ENCODE peak calls at places on chromosomes 7 and 10, in nine cellular contexts. T is heart left ventricle, V is psoas muscle, M is fibroblast of lung, W is Peyer's patch, J is mucosa of descending colon, X is IMR-90, U is GM06990, K is astrocyte. O is an unnamed sample. For H3K36me3, the result is how much of the 10 kb centered on the place peaks cover.

GRCh38 chr10:126400641-126401040 is 12.4 kb upstream of the ADAM12 start:
- DNase-seq in J (no peak), M (no peak), K (no peak), T (no peak), X (no peak), V (no peak), U (no peak), W (no peak), O (no peak)

GRCh38 chr10:114157912-114158311 is 16.1 kb downstream of the CCDC186 start:
- DNase-seq in V (no peak), X (no peak), U (no peak), K (no peak), W (no peak), J (no peak), M (no peak), T (no peak), O (no peak)

GRCh38 chr10:24824536-24824935 is 100.8 kb upstream of the ARHGAP21 start:
- DNase-seq in J (no peak), W (no peak), U (no peak), K (no peak), V (no peak), T (no peak), X (no peak), M (no peak), O (no peak)

GRCh38 chr10:48447356-48448215 is 141.1 kb downstream of the MAPK8 start:
- DNase-seq in T (no peak), M (no peak), W (no peak), X (no peak), U (no peak), J (no peak), V (no peak), K (no peak), O (no peak)

GRCh38 chr10:1148855-1149620 is 92.9 kb downstream of the WDR37 start:
- DNase-seq in K (no peak), M (no peak), V (no peak), T (no peak), X (no peak), J (no peak), U (no peak), W (no peak), O (no peak)

GRCh38 chr10:44234471-44234850 is 150.4 kb downstream of the CXCL12 start:
- DNase-seq in X (no peak), J (no peak), T (peak), V (no peak), K (peak), M (peak), U (no peak), W (no peak), O (no peak)

GRCh38 chr7:105913947-105914346 is 37.5 kb upstream of the ATXN7L1 start:
- DNase-seq in M (no peak), W (no peak), K (no peak), X (no peak), T (no peak), U (no peak), V (no peak), J (no peak), O (no peak)

GRCh38 chr7:66310620-66311019 is 105.5 kb downstream of the TPST1 start:
- DNase-seq in T (no peak), K (no peak), M (no peak), V (no peak), X (no peak), W (no peak), U (no peak), J (no peak), O (no peak)

GRCh38 chr7:50657912-50658311 is 92.7 kb upstream of the DDC start:
- DNase-seq in V (no peak), W (no peak), X (no peak), T (no peak), K (no peak), U (no peak), J (no peak), M (no peak), O (no peak)

GRCh38 chr10:34677591-34677990 is 137.5 kb downstream of the PARD3 start:
- DNase-seq in U (no peak), K (no peak), T (no peak), X (no peak), J (no peak), M (no peak), V (no peak), W (no peak), O (no peak)

GRCh38 chr7:47188653-47189315 is 393.1 kb downstream of the TNS3 start:
- DNase-seq in M (no peak), X (no peak), V (no peak), J (no peak), W (no peak), T (no peak), K (no peak), U (no peak), O (no peak)

GRCh38 chr7:111911166-111911961 is 294.8 kb downstream of the DOCK4 start:
- DNase-seq in J (no peak), X (no peak), W (no peak), U (no peak), K (no peak), V (no peak), T (no peak), M (no peak), O (no peak)

GRCh38 chr10:5975641-5976473 is 1.5 kb downstream of the IL15RA start:
- DNase-seq in U (peak), X (peak), M (peak), T (no peak), K (peak), W (peak), J (no peak), V (no peak), O (no peak)

GRCh38 chr7:45940939-45941338 is 19.9 kb upstream of the IGFBP3 start:
- DNase-seq in V (no peak), U (no peak), K (no peak), J (no peak), T (no peak), X (no peak), M (no peak), W (no peak), O (no peak)

GRCh38 chr7:49797987-49798660 is 24.7 kb downstream of the VWC2 start:
- DNase-seq in X (no peak), J (no peak), T (no peak), M (no peak), V (no peak), W (no peak), K (no peak), U (no peak), O (no peak)

GRCh38 chr7:32957326-32958045 is at the start of gene FKBP9:
- DNase-seq in J (peak), K (peak), U (peak), W (peak), M (peak), T (peak), X (peak), V (peak), O (no peak)

GRCh38 chr10:20922461-20922860 is 25.4 kb upstream of the NEBL start:
- DNase-seq in U (no peak), V (no peak), K (no peak), W (no peak), T (no peak), J (no peak), X (no peak), M (no peak), O (no peak)

GRCh38 chr7:143279186-143280098 is 5.3 kb upstream of the TMEM139 start:
- DNase-seq in W (no peak), X (peak), K (peak), M (peak), U (no peak), V (no peak), T (no peak), J (no peak), O (peak)

GRCh38 chr7:150665075-150665794 is 20.3 kb upstream of the GIMAP2 start:
- DNase-seq in X (no peak), V (no peak), U (no peak), T (no peak), W (no peak), J (no peak), K (no peak), M (no peak), O (no peak)

GRCh38 chr10:78292250-78292986 is 258.8 kb downstream of the RPS24 start:
- DNase-seq in X (no peak), M (no peak), J (no peak), T (no peak), W (no peak), K (no peak), V (no peak), U (no peak), O (no peak)

GRCh38 chr7:69790915-69791473 is 192.7 kb downstream of the AUTS2 start:
- DNase-seq in V (no peak), M (no peak), T (no peak), X (no peak), U (no peak), J (no peak), K (no peak), W (no peak), O (no peak)

GRCh38 chr7:116249969-116250553 is 39.7 kb downstream of the TES start:
- DNase-seq in T (no peak), U (no peak), V (no peak), M (peak), K (peak), W (no peak), X (peak), J (no peak), O (no peak)

GRCh38 chr10:63480237-63480636 is 14.5 kb upstream of the JMJD1C start:
- DNase-seq in V (no peak), K (no peak), J (no peak), W (no peak), U (no peak), T (no peak), M (no peak), X (no peak), O (no peak)

GRCh38 chr10:71217266-71218045 is 5.1 kb downstream of the UNC5B start:
- DNase-seq in U (no peak), K (no peak), V (no peak), T (no peak), M (no peak), X (no peak), J (no peak), W (no peak), O (no peak)
- TF ChIP-seq CTCF in U (no peak), K (no peak), V (no peak), T (no peak), M (no peak), X (no peak), J (no peak), W (no peak), O (no peak)

DNA sequence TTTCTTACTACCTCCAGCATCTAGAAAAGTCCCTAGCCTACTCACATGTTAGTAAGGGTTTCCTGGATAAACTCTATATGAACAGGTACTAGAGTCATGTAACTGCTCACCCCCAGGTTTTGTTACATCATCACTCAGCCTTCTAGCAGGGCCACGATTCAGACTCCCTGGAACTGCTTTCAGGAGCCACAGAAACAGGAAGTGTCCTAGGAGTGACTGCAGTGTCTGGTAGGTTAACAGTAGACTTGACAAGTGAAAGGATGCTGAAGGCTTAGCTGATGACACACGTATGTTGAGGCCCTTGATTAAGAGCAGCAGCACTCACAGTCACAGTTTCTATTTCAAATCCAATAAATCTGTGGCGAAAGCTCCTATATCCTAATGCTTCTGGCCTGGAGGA is 101.2 kb downstream of the DNMBP start:
- DNase-seq in X (peak), T (no peak), V (no peak), W (no peak), U (no peak), J (no peak), M (no peak), K (peak), O (no peak)
- H3K36me3 ChIP-seq in X (under half), T (half or more), V (under half), W (under half), U (under half), J (under half), M (under half), K (under half), O (under half)

GRCh38 chr7:139106959-139107358 is 2.6 kb downstream of the ZC3HAV1 start:
- DNase-seq in M (no peak), U (no peak), X (no peak), W (no peak), K (no peak), J (no peak), T (no peak), V (no peak), O (no peak)

GRCh38 chr7:139109188-139109982 is at the start of gene ZC3HAV1:
- DNase-seq in W (peak), J (peak), T (peak), X (peak), V (peak), M (peak), K (peak), U (peak), O (peak)

GRCh38 chr7:139109983-139110411 is 477 bp upstream of the ZC3HAV1 start:
- DNase-seq in X (no peak), M (no peak), J (no peak), K (no peak), T (no peak), V (no peak), U (no peak), W (no peak), O (no peak)

GRCh38 chr7:139111147-139111546 is 1.6 kb upstream of the ZC3HAV1 start:
- DNase-seq in V (no peak), M (no peak), U (no peak), W (no peak), J (no peak), X (no peak), T (no peak), K (no peak), O (no peak)

DNA sequence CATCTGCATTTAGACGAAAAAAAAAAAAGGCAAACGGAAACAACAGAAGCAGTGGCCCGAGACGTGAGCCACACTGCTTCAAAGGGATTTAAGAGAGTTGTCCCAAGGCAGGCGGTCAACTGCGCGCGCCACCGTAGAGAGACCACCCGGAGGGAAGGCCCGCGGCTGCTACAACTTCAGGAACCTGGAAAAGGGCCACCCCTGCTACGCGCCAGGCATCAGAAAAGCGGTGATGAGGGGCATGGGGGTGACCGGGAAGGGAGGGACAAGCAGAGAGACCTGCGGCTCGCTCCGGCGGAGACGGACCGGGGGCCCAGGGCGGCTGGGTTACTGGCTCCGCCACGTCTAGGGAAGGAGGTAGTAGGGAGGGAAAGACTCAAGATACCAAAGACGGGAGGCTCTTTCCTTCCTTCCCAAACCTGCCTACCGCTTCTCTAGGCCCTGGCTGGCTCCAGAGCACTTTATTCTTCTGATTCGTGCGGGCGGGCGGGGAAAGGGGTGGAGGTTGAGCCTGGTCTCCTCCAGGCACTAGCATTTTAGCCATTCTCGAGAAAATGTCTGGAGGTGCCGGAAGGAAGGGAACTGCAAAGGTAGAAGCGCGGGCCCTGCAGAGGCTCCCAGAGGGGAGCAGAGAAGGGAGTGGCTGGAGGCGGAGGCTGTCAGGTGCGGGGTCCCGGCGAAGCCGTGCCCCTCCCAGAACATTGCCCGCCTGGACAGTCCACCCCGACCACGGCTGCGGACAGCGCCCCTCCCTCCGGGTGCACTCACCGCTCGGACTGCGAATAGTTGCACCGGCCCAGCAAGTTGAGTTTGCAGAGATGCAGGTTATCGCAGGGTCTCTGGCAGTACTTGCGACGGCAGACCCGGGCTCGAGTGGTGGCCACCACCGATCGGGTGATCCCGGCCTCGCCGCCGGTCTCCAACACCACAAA is 998 bp downstream of the ZC3HAV1 start:
- DNase-seq in W (peak), K (peak), X (peak), U (peak), V (no peak), M (peak), J (peak), T (peak), O (no peak)
- TF ChIP-seq CTCF in W (no peak), K (no peak), X (no peak), U (no peak), V (no peak), M (no peak), J (no peak), T (no peak), O (no peak)

DNA sequence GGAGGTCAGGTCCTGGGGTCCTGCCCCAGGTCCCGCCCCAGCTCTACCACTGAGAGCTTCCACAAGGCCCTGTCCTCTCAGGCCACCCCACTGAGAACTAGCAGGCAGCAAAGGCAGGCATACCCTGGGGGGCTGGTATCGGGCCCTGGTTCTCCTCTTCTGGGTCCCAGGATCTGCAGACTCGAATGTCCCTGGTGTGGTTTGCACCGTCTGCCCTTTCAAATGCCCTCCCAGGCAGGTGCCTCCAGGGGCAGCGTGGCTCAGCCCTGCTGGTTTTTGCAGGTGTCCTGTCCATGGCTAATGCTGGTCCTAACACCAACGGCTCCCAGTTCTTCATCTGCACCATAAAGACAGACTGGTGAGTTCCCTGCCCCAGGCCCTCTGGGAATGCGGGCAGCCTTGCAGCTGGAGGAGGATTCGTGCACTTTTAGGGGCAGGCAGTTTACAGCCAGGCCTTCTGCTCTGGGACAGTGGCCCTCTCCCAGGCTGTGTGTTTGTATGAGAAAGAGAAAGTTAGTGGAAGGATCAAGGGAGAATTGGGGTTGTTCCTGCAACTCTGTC is 4.8 kb downstream of the PPIF start:
- DNase-seq in J (no peak), X (no peak), W (no peak), M (no peak), K (no peak), T (peak), U (no peak), V (no peak), O (no peak)
- H3K36me3 ChIP-seq in J (under half), X (half or more), W (under half), M (under half), K (under half), T (half or more), U (under half), V (half or more), O (under half)

GRCh38 chr10:74889662-74889998 is 63.2 kb downstream of the KAT6B start:
- DNase-seq in J (no peak), M (no peak), T (no peak), W (no peak), U (no peak), V (no peak), X (no peak), K (no peak), O (no peak)

GRCh38 chr10:74888947-74889661 is 62.7 kb downstream of the KAT6B start:
- DNase-seq in J (no peak), U (no peak), X (no peak), V (no peak), K (no peak), M (no peak), T (no peak), W (no peak), O (no peak)

GRCh38 chr10:74892874-74893273 is 66.5 kb downstream of the KAT6B start:
- DNase-seq in M (no peak), W (no peak), K (no peak), U (no peak), V (no peak), J (no peak), X (no peak), T (no peak), O (no peak)

GRCh38 chr10:74891048-74891447 is 64.6 kb downstream of the KAT6B start:
- DNase-seq in W (no peak), K (no peak), X (no peak), U (no peak), J (no peak), M (no peak), T (peak), V (no peak), O (no peak)

GRCh38 chr10:74890460-74890859 is 64.1 kb downstream of the KAT6B start:
- DNase-seq in V (no peak), M (no peak), K (no peak), T (no peak), U (no peak), X (no peak), J (no peak), W (no peak), O (no peak)
- TF ChIP-seq CTCF in V (no peak), M (no peak), K (no peak), T (no peak), U (no peak), X (no peak), J (no peak), W (no peak), O (no peak)

GRCh38 chr10:61963669-61964058 is 62.2 kb downstream of the ARID5B start:
- DNase-seq in T (no peak), V (no peak), K (no peak), U (no peak), X (no peak), M (no peak), J (no peak), W (no peak), O (no peak)
- H3K36me3 ChIP-seq in T (under half), V (under half), K (under half), U (under half), X (under half), M (under half), J (under half), W (under half), O (under half)

GRCh38 chr7:145884716-145885514 is 231.7 kb upstream of the CNTNAP2 start:
- DNase-seq in T (no peak), U (no peak), J (no peak), V (no peak), X (no peak), M (no peak), W (no peak), K (no peak), O (no peak)
- TF ChIP-seq CTCF in T (no peak), U (no peak), J (no peak), V (no peak), X (no peak), M (no peak), W (no peak), K (no peak), O (no peak)

DNA sequence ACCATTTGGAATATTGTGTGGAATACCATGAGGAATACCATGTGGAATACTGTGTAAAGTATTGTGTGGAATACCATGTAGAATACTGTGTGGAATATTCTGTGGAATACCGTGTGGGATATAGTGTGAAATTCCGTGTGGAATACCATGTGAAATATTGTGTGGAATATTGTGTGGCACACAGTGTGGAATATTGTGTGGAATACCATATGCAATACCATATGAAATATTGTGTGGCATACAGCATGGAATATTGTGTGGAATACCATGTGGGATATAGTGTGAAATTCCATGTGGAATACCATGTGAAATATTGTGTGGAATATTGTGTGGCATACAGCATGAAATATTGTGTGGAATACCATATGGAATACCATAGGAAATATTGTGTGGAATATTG is 135.1 kb upstream of the CHST15 start:
- DNase-seq in U (no peak), V (no peak), K (no peak), X (no peak), M (no peak), W (no peak), J (no peak), T (no peak), O (no peak)
- H3K36me3 ChIP-seq in U (under half), V (under half), K (under half), X (under half), M (under half), W (under half), J (under half), T (under half), O (under half)

O was measured in BJ.